ENCODE peak calls at places on chromosomes 12 and 14, in six cellular contexts. D is cardiac fibroblast, U is cardiac muscle cell, C is foreskin fibroblast, W is GM06990, A is heart right ventricle. X is an unnamed sample.

GRCh38 chr12:92971869-92972524 is 42.9 kb upstream of the EEA1 start:
- DNase-seq in D (peak; percentile 94), U (peak; percentile 75), C (peak; percentile 94), W (peak; percentile 48), A (no peak), X (no peak)

GRCh38 chr12:22535038-22535437 is 9.3 kb downstream of the C2CD5 start:
- DNase-seq in D (no peak), U (no peak), C (no peak), W (no peak), A (no peak), X (no peak)

GRCh38 chr14:24311837-24312615 is 724 bp downstream of the LTB4R start:
- DNase-seq in D (peak; percentile 48), U (peak; percentile 23), C (peak; percentile 68), W (no peak), A (no peak), X (no peak)

GRCh38 chr12:99387661-99388060 is 259.9 kb upstream of the GARIN6 start:
- DNase-seq in D (no peak), U (no peak), C (no peak), W (no peak), A (no peak), X (no peak)

GRCh38 chr12:20268121-20268732 is 100.1 kb upstream of the PDE3A start:
- DNase-seq in D (peak; percentile 70), U (peak; percentile 58), C (peak; percentile 16), W (no peak), A (no peak), X (no peak)

GRCh38 chr12:132474237-132474741 is 15.7 kb upstream of the FBRSL1 start:
- DNase-seq in D (no peak), U (no peak), C (no peak), W (no peak), A (no peak), X (no peak)

GRCh38 chr12:29717540-29718100 is 66.1 kb downstream of the TMTC1 start:
- DNase-seq in D (no peak), U (no peak), C (no peak), W (no peak), A (no peak), X (no peak)

GRCh38 chr12:124554429-124555029 is 12.9 kb downstream of the NCOR2 start:
- DNase-seq in D (no peak), U (no peak), C (no peak), W (no peak), A (peak; percentile 48), X (no peak)

GRCh38 chr12:52280319-52280795 is 5.9 kb downstream of the KRT86 start:
- DNase-seq in D (peak; percentile 99), U (peak; percentile 97), C (peak; percentile 95), W (no peak), A (peak; percentile 15), X (peak; percentile 91)

GRCh38 chr12:21296751-21297406 is 37.8 kb downstream of the SLCO1A2 start:
- DNase-seq in D (peak; percentile 44), U (peak; percentile 25), C (peak; percentile 16), W (no peak), A (no peak), X (no peak)

GRCh38 chr14:71193663-71194062 is 286.4 kb downstream of the PCNX1 start:
- DNase-seq in D (no peak), U (no peak), C (no peak), W (no peak), A (no peak), X (no peak)

GRCh38 chr12:123933214-123933613 is 39.4 kb downstream of the CCDC92 start:
- DNase-seq in D (no peak), U (no peak), C (no peak), W (no peak), A (no peak), X (no peak)

GRCh38 chr12:66014818-66015217 is 115.7 kb downstream of the LLPH start:
- DNase-seq in D (peak; percentile 20), U (peak; percentile 29), C (peak; percentile 81), W (no peak), A (no peak), X (no peak)

GRCh38 chr14:95504135-95505029 is 12.1 kb downstream of the SYNE3 start:
- DNase-seq in D (peak; percentile 80), U (peak; percentile 81), C (peak; percentile 86), W (peak; percentile 56), A (no peak), X (no peak)

GRCh38 chr12:100845095-100845494 is 50.5 kb downstream of the ANO4 start:
- DNase-seq in D (peak; percentile 15), U (no peak), C (peak; percentile 4), W (no peak), A (no peak), X (no peak)

GRCh38 chr14:35506927-35507326 is 27.0 kb upstream of the INSM2 start:
- DNase-seq in D (peak; percentile 57), U (peak; percentile 14), C (peak; percentile 43), W (no peak), A (no peak), X (no peak)

GRCh38 chr12:30840715-30841114 is 85.8 kb upstream of the TSPAN11 start:
- DNase-seq in D (no peak), U (no peak), C (no peak), W (no peak), A (no peak), X (no peak)

GRCh38 chr12:123474493-123475255 is 16.7 kb downstream of the SNRNP35 start:
- DNase-seq in D (no peak), U (no peak), C (no peak), W (no peak), A (peak; percentile 35), X (no peak)

DNA sequence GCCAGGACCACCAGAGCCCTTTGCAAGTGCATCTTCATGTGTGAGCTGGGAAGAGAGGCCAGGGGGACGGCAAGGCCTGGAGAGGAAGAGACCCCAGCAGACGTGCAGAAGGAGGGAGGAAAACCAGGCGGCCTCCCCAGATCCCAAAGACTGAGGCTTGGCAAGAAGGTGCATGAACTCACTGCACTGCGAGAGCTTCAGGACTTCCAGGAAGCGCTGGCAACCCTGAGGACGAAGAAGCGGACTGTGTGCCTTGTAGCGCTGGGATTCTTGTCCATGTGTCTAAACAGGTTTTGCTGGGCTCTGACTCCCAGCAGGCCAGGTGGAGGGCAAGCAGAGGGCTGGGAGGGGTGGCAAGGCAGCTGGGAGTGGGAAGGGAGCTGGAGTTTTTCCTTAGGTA is 939 bp downstream of the TGFB3 start:
- DNase-seq in D (no peak), U (peak; percentile 40), C (peak; percentile 20), W (no peak), A (no peak), X (no peak)
- H3K4me3 ChIP-seq in D (peak overlapping the region; percentile 54), U (no peak overlapping the region), C (peak overlapping the region; percentile 67), W (no peak overlapping the region), A (no peak overlapping the region), X (no peak overlapping the region)

GRCh38 chr12:113815031-113815430 is 151.1 kb downstream of the RBM19 start:
- DNase-seq in D (no peak), U (no peak), C (no peak), W (no peak), A (no peak), X (no peak)

GRCh38 chr12:113818278-113818677 is 147.8 kb downstream of the RBM19 start:
- DNase-seq in D (no peak), U (no peak), C (no peak), W (no peak), A (no peak), X (no peak)

GRCh38 chr12:113812431-113813228 is 153.5 kb downstream of the RBM19 start:
- DNase-seq in D (no peak), U (no peak), C (no peak), W (no peak), A (no peak), X (no peak)

GRCh38 chr12:113808095-113808951 is 157.8 kb downstream of the RBM19 start:
- DNase-seq in D (no peak), U (no peak), C (no peak), W (no peak), A (no peak), X (no peak)

GRCh38 chr12:113813229-113813541 is 152.9 kb downstream of the RBM19 start:
- DNase-seq in D (no peak), U (no peak), C (no peak), W (no peak), A (no peak), X (no peak)
- H3K4me3 ChIP-seq in D (no peak overlapping the region), U (no peak overlapping the region), C (no peak overlapping the region), W (no peak overlapping the region), A (no peak overlapping the region), X (no peak overlapping the region)

DNA sequence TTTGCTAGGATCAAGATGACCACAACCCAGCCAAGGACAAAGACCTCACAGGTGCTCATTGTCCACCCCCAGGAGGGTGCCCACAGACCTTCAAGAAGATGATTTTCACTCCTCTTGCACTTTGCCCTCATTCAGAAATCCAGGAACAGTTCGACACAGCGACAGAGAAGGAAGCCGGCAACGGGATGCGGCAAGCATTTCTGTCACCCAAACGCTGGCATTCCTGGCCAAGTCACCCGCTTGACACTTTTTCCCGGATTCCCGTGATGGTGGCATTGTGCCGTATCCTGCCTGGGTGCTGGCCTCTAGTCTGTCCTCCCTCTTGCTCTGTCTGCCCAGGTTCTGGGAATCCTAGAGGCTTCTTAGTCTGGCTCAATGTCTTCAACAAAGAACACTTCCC is 770.4 kb upstream of the ALG10B start:
- DNase-seq in D (no peak), U (no peak), C (no peak), W (no peak), A (no peak), X (no peak)
- H3K4me3 ChIP-seq in D (no peak overlapping the region), U (no peak overlapping the region), C (no peak overlapping the region), W (no peak overlapping the region), A (no peak overlapping the region), X (no peak overlapping the region)

GRCh38 chr12:116274552-116275375 is 2.7 kb downstream of the MED13L start:
- DNase-seq in D (no peak), U (no peak), C (no peak), W (no peak), A (no peak), X (no peak)
- H3K4me3 ChIP-seq in D (peak overlapping the region; percentile 84), U (peak overlapping the region; percentile 58), C (peak overlapping the region; percentile 82), W (no peak overlapping the region), A (no peak overlapping the region), X (no peak overlapping the region)

DNA sequence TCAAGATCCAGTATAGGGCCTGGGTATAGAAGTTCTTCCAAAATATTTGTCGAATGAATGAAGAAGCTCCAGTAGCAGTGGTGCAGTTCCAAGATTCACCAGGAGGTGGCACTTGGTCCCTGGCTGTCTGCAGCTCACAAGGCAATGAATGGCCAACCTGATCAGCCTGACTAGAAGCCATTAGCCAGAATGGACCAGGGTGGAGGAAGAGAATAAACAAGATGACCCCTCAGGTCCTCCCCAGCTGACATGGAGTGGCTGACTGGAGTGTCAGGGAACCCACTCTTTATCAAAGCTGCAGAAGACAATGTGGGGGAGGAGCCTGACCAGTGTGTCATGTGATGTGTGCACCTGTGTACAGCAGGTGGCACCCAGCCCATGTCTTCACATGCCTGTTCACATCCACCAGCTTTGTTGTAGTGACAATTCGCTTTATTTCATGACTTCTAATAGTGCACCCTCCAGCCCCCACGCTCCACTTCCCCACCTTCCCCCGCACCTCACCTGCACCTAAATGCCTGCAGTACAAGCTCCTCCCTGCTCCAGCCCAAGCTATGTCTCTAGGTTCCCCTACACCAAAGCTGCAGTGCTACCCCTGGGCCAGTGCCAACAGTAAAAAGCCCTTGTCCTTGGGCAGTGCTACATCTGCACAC is 3.0 kb downstream of the LTBP2 start:
- DNase-seq in D (peak; percentile 94), U (peak; percentile 93), C (peak; percentile 93), W (peak; percentile 72), A (peak; percentile 83), X (peak; percentile 48)
- H3K4me3 ChIP-seq in D (no peak overlapping the region), U (no peak overlapping the region), C (no peak overlapping the region), W (no peak overlapping the region), A (no peak overlapping the region), X (peak overlapping the region; percentile 64)

GRCh38 chr14:86346818-86347384 is 817.0 kb downstream of the FLRT2 start:
- DNase-seq in D (no peak), U (no peak), C (peak; percentile 1), W (no peak), A (no peak), X (no peak)
- H3K4me3 ChIP-seq in D (no peak overlapping the region), U (no peak overlapping the region), C (no peak overlapping the region), W (no peak overlapping the region), A (no peak overlapping the region), X (no peak overlapping the region)